ENCODE peak calls at places on chromosomes 5 and 9, in seven cellular contexts. B is GM23338, Z is H9, J is GM12865, L is AG08395, K is occipital lobe, E is dorsolateral prefrontal cortex. C is an unnamed sample.

GRCh38 chr9:110700953-110701352 is 32.4 kb downstream of the MUSK start:
- DNase-seq in L (peak; percentile 10), J (no peak), K (no peak), B (no peak), Z (no peak), E (no peak), C (no peak)

GRCh38 chr9:35689601-35690446 is at the start of gene TPM2:
- DNase-seq in L (peak; percentile 93), B (peak; percentile 86), J (no peak), K (no peak), E (no peak), Z (peak; percentile 87), C (no peak)

GRCh38 chr5:17046320-17046719 is 110.2 kb upstream of the MYO10 start:
- DNase-seq in J (no peak), E (no peak), L (no peak), K (no peak), Z (no peak), B (no peak), C (no peak)

GRCh38 chr5:154779105-154779504 is 23.9 kb downstream of the LARP1 start:
- DNase-seq in E (no peak), Z (no peak), K (no peak), B (no peak), J (no peak), L (peak; percentile 81), C (peak; percentile 54)

GRCh38 chr5:151184316-151185042 is 26.9 kb upstream of the ANXA6 start:
- DNase-seq in L (no peak), Z (no peak), K (no peak), E (no peak), B (no peak), J (no peak), C (no peak)

GRCh38 chr5:45491368-45491767 is 204.8 kb downstream of the HCN1 start:
- DNase-seq in B (no peak), Z (no peak), E (no peak), K (no peak), J (no peak), L (no peak), C (peak; percentile 38)

GRCh38 chr9:89631381-89631780 is 26.6 kb downstream of the GADD45G start:
- DNase-seq in L (no peak), E (no peak), J (no peak), Z (no peak), K (no peak), B (no peak), C (no peak)

GRCh38 chr5:10656176-10656830 is 92.4 kb downstream of the ANKRD33B start:
- DNase-seq in B (no peak), L (no peak), Z (peak; percentile 17), E (no peak), J (no peak), K (no peak), C (no peak)

GRCh38 chr9:127390563-127390962 is 6.4 kb upstream of the SLC2A8 start:
- DNase-seq in J (no peak), E (no peak), Z (no peak), L (no peak), B (no peak), K (no peak), C (peak; percentile 82)

GRCh38 chr9:107438211-107439030 is 51.1 kb downstream of the KLF4 start:
- DNase-seq in K (no peak), L (no peak), B (peak; percentile 91), E (no peak), Z (peak; percentile 81), J (no peak), C (peak; percentile 13)

GRCh38 chr5:78699565-78700143 is 51.1 kb upstream of the LHFPL2 start:
- DNase-seq in L (peak; percentile 78), K (no peak), E (no peak), J (no peak), B (no peak), Z (no peak), C (peak; percentile 98)

GRCh38 chr5:39503148-39503547 is 78.4 kb upstream of the DAB2 start:
- DNase-seq in L (peak; percentile 53), J (no peak), E (no peak), K (no peak), Z (no peak), B (no peak), C (no peak)

GRCh38 chr9:127549218-127549617 is 62.9 kb upstream of the STXBP1 start:
- DNase-seq in L (no peak), E (no peak), J (no peak), Z (no peak), K (no peak), B (no peak), C (no peak)

GRCh38 chr5:138458856-138459255 is 6.4 kb upstream of the EGR1 start:
- DNase-seq in B (no peak), L (no peak), K (no peak), E (no peak), Z (no peak), J (no peak), C (no peak)

GRCh38 chr5:27266184-27266583 is 227.8 kb upstream of the CDH9 start:
- DNase-seq in E (no peak), J (no peak), B (no peak), L (no peak), Z (no peak), K (no peak), C (no peak)

GRCh38 chr5:132234684-132235062 is 7.0 kb upstream of the P4HA2 start:
- DNase-seq in L (no peak), B (no peak), Z (peak; percentile 9), K (no peak), E (no peak), J (no peak), C (no peak)

GRCh38 chr9:79812507-79813261 is 240.9 kb downstream of the TLE4 start:
- DNase-seq in E (no peak), L (no peak), Z (no peak), J (peak; percentile 59), K (no peak), B (peak; percentile 15), C (no peak)

GRCh38 chr9:122382901-122383850 is 12.4 kb downstream of the PTGS1 start:
- DNase-seq in Z (no peak), B (no peak), J (no peak), K (no peak), E (no peak), L (peak; percentile 71), C (no peak)